ENCODE peak calls at places on chromosomes 3 and 15, in six cellular contexts. N is GM12891, O is heart left ventricle, Q is ovary, U is stomach, B is K562. H is an unnamed sample.

GRCh38 chr3:16723994-16724393 is 118.8 kb upstream of the DAZL start:
- DNase-seq in U (no peak), N (no peak), Q (no peak), B (no peak), O (no peak), H (no peak)

GRCh38 chr3:171156455-171157005 is 130.0 kb upstream of the SLC2A2 start:
- DNase-seq in B (no peak), U (no peak), O (peak; percentile 39), Q (no peak), N (no peak), H (peak; percentile 65)

GRCh38 chr15:39181901-39182300 is 399.0 kb upstream of the THBS1 start:
- DNase-seq in B (no peak), N (no peak), O (no peak), Q (no peak), U (no peak), H (no peak)

GRCh38 chr3:196108075-196108743 is 26.3 kb upstream of the TFRC start:
- DNase-seq in U (peak; percentile 41), N (no peak), Q (no peak), B (peak; percentile 91), O (no peak), H (peak; percentile 86)

GRCh38 chr15:101277943-101278564 is 769 bp upstream of the SELENOS start:
- DNase-seq in O (no peak), U (no peak), Q (no peak), N (no peak), B (no peak), H (no peak)

GRCh38 chr15:68818088-68818670 is 2.5 kb downstream of the ANP32A start:
- DNase-seq in O (peak; percentile 76), N (no peak), U (peak; percentile 65), B (peak; percentile 60), Q (peak; percentile 79), H (peak; percentile 84)

GRCh38 chr15:84151205-84151931 is 84.2 kb upstream of the GOLGA6L4 start:
- DNase-seq in U (no peak), N (no peak), Q (peak; percentile 12), O (no peak), B (no peak), H (no peak)

GRCh38 chr15:62964251-62964650 is 78.3 kb upstream of the TPM1 start:
- DNase-seq in O (no peak), B (no peak), Q (no peak), U (no peak), N (no peak), H (no peak)

GRCh38 chr3:32816439-32817194 is 1.2 kb upstream of the TRIM71 start:
- DNase-seq in Q (no peak), O (no peak), B (no peak), U (no peak), N (peak; percentile 47), H (peak; percentile 44)

GRCh38 chr3:182790612-182791011 is 2.7 kb upstream of the ATP11B start:
- DNase-seq in O (no peak), U (no peak), N (no peak), Q (no peak), B (no peak), H (no peak)
- TF ChIP-seq POLR2A in O (no peak), U (no peak), N (no peak), Q (no peak), B (no peak), H (no peak)

GRCh38 chr15:89054873-89055272 is 33.4 kb upstream of the ABHD2 start:
- DNase-seq in O (no peak), U (no peak), B (no peak), Q (no peak), N (no peak), H (no peak)

GRCh38 chr15:89052474-89052873 is 35.8 kb upstream of the ABHD2 start:
- DNase-seq in N (no peak), O (no peak), U (no peak), B (no peak), Q (no peak), H (no peak)

GRCh38 chr15:89059006-89059405 is 29.2 kb upstream of the ABHD2 start:
- DNase-seq in O (no peak), N (no peak), B (no peak), Q (no peak), U (no peak), H (no peak)

GRCh38 chr15:89058376-89058775 is 29.9 kb upstream of the ABHD2 start:
- DNase-seq in Q (no peak), O (no peak), U (no peak), B (no peak), N (no peak), H (no peak)

GRCh38 chr15:89057506-89058133 is 30.6 kb upstream of the ABHD2 start:
- DNase-seq in Q (peak; percentile 89), U (peak; percentile 90), O (peak; percentile 81), N (peak; percentile 60), B (peak; percentile 93), H (peak; percentile 85)
- TF ChIP-seq POLR2A in Q (no peak), U (no peak), O (no peak), N (no peak), B (no peak), H (no peak)

DNA sequence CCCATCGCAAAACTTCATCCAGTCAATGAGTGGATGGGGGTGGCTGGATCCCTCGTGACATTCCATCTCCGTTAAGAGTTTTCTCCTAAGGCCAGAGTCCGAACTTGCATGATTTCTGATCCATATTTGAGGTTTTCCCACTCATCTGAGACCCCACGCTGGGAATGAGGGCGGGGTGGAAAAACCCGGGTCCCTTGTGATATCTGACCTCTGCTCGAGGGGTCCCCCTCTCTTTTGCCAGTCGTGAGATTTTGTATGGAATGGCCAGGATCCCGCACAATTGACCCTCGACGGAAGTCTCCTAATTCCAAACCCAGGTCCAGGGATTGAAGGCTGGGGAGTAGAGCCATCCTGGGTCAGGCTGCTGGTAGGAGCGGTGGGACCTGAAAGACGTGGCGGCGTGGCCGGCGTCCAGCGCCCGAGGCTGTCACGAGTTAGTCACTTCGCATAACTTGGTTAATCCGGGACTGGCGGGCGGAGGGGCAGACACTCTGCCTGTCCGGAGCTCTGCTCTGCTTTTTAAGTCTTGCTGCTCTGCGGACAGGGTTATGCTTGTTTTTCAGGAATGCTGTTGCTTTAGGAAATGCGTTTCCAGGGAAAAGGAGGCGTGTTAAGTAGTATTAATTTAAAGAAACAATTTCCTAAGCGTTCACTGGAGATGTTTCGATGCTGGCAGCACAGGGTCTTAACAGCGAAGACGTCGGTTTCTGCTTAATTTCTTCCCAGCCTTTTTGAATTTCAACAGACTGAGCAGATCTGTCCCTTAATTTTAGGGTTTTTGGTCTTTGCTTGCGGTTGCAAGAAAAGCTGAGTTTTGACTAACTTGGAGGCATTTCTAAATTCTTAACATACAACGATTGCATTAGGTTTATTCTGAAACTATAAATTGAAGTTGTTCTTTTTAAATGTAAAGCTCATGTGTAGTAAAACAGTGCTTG is 69.7 kb upstream of the LRRFIP2 start:
- DNase-seq in Q (peak; percentile 61), B (peak; percentile 54), O (peak; percentile 90), U (peak; percentile 91), N (peak; percentile 22), H (peak; percentile 84)
- TF ChIP-seq POLR2A in Q (no peak), B (no peak), O (no peak), U (no peak), N (no peak), H (no peak)

DNA sequence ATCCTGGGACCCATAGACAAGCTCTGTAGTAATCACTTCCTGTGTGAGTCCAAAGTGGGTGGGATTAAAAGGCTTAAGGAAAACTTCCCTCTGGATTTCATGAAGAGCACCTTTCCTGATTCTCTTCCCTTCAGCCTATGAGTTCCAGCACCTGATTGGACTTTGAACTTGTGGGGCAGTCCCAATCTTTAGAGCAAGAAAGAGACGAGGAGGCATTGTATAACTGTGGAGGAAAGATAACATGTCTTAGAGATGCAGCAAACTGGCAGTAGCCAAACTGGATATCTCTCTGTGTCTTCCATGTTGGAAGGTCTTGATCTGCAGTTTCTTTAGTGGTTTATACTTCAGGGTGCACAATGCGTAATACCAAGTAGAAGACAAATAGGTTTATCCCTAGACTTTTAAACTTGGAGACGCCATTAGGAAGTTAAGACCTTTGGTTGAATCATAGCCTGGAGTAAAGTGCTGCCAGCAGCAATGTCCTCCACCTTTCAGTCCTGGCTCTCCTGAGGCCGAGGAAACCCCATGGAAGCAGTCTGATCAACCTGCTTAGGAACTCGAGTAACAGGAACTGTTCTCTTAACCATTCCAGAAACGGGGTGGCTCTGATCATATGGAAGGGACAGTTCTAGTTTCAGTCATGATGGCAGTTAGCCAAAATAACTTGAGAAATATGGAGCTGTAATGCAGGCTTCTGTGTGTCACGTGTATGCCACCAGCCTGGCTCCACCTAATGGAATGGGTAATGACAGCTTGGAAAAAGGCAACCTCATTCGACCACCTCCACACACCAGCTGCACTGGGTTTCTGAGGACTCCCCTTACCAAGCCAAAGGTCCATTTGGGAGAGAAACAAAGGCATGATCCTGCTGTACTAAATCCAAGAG is 4.7 kb downstream of the EIF1B start:
- DNase-seq in N (no peak), O (no peak), B (no peak), Q (no peak), U (no peak), H (peak; percentile 89)
- TF ChIP-seq POLR2A in N (no peak), O (no peak), B (peak; percentile 52), Q (no peak), U (no peak), H (peak; percentile 49)

DNA sequence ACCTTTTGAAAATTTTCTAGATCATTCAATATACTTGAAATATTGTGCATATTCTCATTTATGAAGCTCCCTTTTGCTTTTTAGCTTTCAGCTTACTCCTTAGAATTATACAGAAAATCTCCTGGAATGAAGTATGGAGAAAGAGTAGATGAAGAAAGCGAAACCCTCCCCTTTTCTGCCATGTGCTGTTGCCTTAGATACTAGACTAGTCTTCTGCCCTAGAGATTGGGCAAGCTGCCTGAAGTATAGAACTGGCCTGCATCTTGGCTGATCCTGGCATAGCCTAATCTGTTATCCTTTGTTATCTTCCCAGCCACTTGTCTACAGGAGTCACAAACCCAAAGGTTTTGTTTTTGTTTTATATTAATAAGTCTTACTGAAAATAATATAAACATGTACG is 138.8 kb downstream of the RBPMS2 start:
- DNase-seq in U (no peak), Q (no peak), N (no peak), B (no peak), O (no peak), H (peak; percentile 54)
- TF ChIP-seq POLR2A in U (no peak), Q (no peak), N (no peak), B (no peak), O (no peak), H (no peak)

GRCh38 chr3:74402821-74403220 is 211.6 kb downstream of the CNTN3 start:
- DNase-seq in N (no peak), B (no peak), U (no peak), Q (no peak), O (no peak), H (no peak)
- TF ChIP-seq POLR2A in N (no peak), B (no peak), U (no peak), Q (no peak), O (no peak), H (no peak)

GRCh38 chr3:19799887-19800286 is 134.1 kb downstream of the EFHB start:
- DNase-seq in N (no peak), O (no peak), B (no peak), U (no peak), Q (no peak), H (no peak)
- TF ChIP-seq POLR2A in N (no peak), O (no peak), B (no peak), U (no peak), Q (no peak), H (no peak)

H was measured in erythroblast.